ENCODE peak calls at places on chromosomes 3 and 15, in eight cellular contexts. M, B, G, V, T, I, X and P are unnamed samples.

GRCh38 chr3:16788440-16789057 is 96.2 kb upstream of the PLCL2 start:
- DNase-seq in X (no peak), V (no peak), T (no peak), I (no peak), B (no peak), M (peak; percentile 83), G (no peak), P (no peak)

GRCh38 chr3:120093119-120093922 is 926 bp downstream of the GSK3B start:
- DNase-seq in M (peak; percentile 60), X (peak; percentile 16), I (no peak), T (peak; percentile 31), B (no peak), G (no peak), V (peak; percentile 93), P (no peak)

GRCh38 chr3:12929801-12930200 is 88.4 kb upstream of the RPL32 start:
- DNase-seq in I (no peak), V (no peak), X (no peak), M (no peak), G (no peak), T (no peak), B (no peak), P (no peak)

GRCh38 chr15:46892621-46893160 is 824.6 kb upstream of the SEMA6D start:
- DNase-seq in M (no peak), I (no peak), T (no peak), X (no peak), V (no peak), B (no peak), G (no peak), P (no peak)

GRCh38 chr3:150309557-150309956 is 98.5 kb upstream of the TSC22D2 start:
- DNase-seq in V (peak; percentile 32), M (no peak), T (no peak), X (no peak), B (no peak), G (no peak), I (no peak), P (no peak)

GRCh38 chr3:119294889-119295769 is 946 bp downstream of the ARHGAP31 start:
- DNase-seq in I (no peak), G (peak; percentile 20), M (peak; percentile 52), T (peak; percentile 73), B (no peak), X (no peak), V (peak; percentile 28), P (peak; percentile 57)

GRCh38 chr3:177141471-177141870 is 55.8 kb downstream of the TBL1XR1 start:
- DNase-seq in X (no peak), G (no peak), V (no peak), T (no peak), M (no peak), I (no peak), B (no peak), P (no peak)

GRCh38 chr3:197547618-197548017 is 8.2 kb downstream of the BDH1 start:
- DNase-seq in T (no peak), I (no peak), V (no peak), X (peak; percentile 39), B (no peak), G (peak; percentile 9), M (no peak), P (peak; percentile 80)

GRCh38 chr3:140294058-140294457 is 359.1 kb downstream of the CLSTN2 start:
- DNase-seq in T (no peak), I (no peak), B (no peak), M (no peak), G (no peak), V (no peak), X (no peak), P (no peak)

GRCh38 chr3:69695443-69695842 is 43.8 kb upstream of the MITF start:
- DNase-seq in M (no peak), B (no peak), G (no peak), T (no peak), X (no peak), V (no peak), I (no peak), P (no peak)

GRCh38 chr15:39785139-39785538 is 2.5 kb upstream of the FSIP1 start:
- DNase-seq in M (no peak), T (no peak), B (no peak), X (no peak), G (no peak), I (peak; percentile 1), V (no peak), P (no peak)

GRCh38 chr3:50372349-50372748 is 13.0 kb upstream of the TMEM115 start:
- DNase-seq in I (no peak), V (no peak), M (no peak), T (no peak), B (no peak), G (no peak), X (no peak), P (no peak)

GRCh38 chr3:57544181-57545125 is at the start of gene DNAH12:
- DNase-seq in M (peak; percentile 66), B (peak; percentile 55), T (no peak), X (peak; percentile 74), I (peak; percentile 69), G (peak; percentile 65), V (no peak), P (peak; percentile 96)

GRCh38 chr3:150094150-150094932 is 123.6 kb upstream of the PFN2 start:
- DNase-seq in T (no peak), V (no peak), M (no peak), I (no peak), B (no peak), G (no peak), X (peak; percentile 44), P (no peak)

GRCh38 chr3:55329849-55330248 is 157.3 kb downstream of the WNT5A start:
- DNase-seq in I (no peak), M (no peak), T (no peak), X (no peak), V (no peak), G (no peak), B (no peak), P (no peak)